ENCODE peak calls at places on chromosomes 4 and X, in eight cellular contexts. E, W, H, X, A, D, T and S are unnamed samples.

GRCh38 chr4:173528378-173529321 is 1.4 kb downstream of the HAND2 start:
- DNase-seq in D (peak; percentile 49), W (no peak), X (no peak), A (no peak), T (no peak), E (no peak), H (no peak), S (peak; percentile 80)

GRCh38 chr4:38489924-38490639 is 173.9 kb upstream of the KLF3 start:
- DNase-seq in D (no peak), H (no peak), T (peak; percentile 73), W (no peak), A (no peak), X (no peak), E (peak; percentile 37), S (peak; percentile 57)

GRCh38 chr4:188262464-188262863 is 123.2 kb downstream of the TRIML1 start:
- DNase-seq in D (no peak), T (no peak), H (no peak), E (no peak), W (no peak), A (no peak), X (no peak), S (no peak)

GRCh38 chr4:185395255-185395955 is at the start of gene LRP2BP:
- DNase-seq in T (peak; percentile 69), X (no peak), W (no peak), A (no peak), D (no peak), H (no peak), E (no peak), S (no peak)

GRCh38 chr4:152342293-152342692 is 193.6 kb downstream of the FBXW7 start:
- DNase-seq in T (no peak), W (no peak), X (no peak), E (no peak), D (no peak), A (no peak), H (no peak), S (no peak)

GRCh38 chrX:38799995-38800394 is 1.3 kb upstream of the MID1IP1 start:
- DNase-seq in W (no peak), T (no peak), A (no peak), H (no peak), X (no peak), E (peak; percentile 13), D (no peak), S (no peak)

GRCh38 chr4:3305610-3306371 is 13.0 kb downstream of the RGS12 start:
- DNase-seq in H (no peak), T (no peak), A (peak; percentile 78), E (no peak), D (peak; percentile 41), X (no peak), W (no peak), S (no peak)

GRCh38 chr4:106987314-106987713 is 48.8 kb downstream of the DKK2 start:
- DNase-seq in T (no peak), A (no peak), W (no peak), E (no peak), X (no peak), H (no peak), D (no peak), S (no peak)

GRCh38 chrX:71253253-71254091 is 468 bp downstream of the ZMYM3 start:
- DNase-seq in A (no peak), W (peak; percentile 12), X (peak; percentile 28), E (peak; percentile 60), D (peak; percentile 66), H (no peak), T (peak; percentile 35), S (peak; percentile 73)

GRCh38 chr4:106496066-106496465 is 127.5 kb upstream of the GIMD1 start:
- DNase-seq in A (no peak), E (no peak), T (no peak), W (no peak), D (no peak), H (no peak), X (no peak), S (no peak)

GRCh38 chr4:151356510-151356909 is 31.1 kb upstream of the SH3D19 start:
- DNase-seq in H (no peak), E (no peak), A (no peak), T (no peak), W (no peak), D (no peak), X (no peak), S (no peak)

GRCh38 chr4:81723927-81724587 is 252.3 kb upstream of the RASGEF1B start:
- DNase-seq in H (no peak), A (no peak), X (no peak), W (no peak), D (no peak), E (peak; percentile 38), T (peak; percentile 16), S (peak; percentile 42)

GRCh38 chr4:54495091-54495490 is 162.7 kb upstream of the KIT start:
- DNase-seq in A (no peak), E (no peak), T (no peak), X (no peak), W (no peak), H (no peak), D (no peak), S (no peak)

GRCh38 chr4:53514509-53514908 is 76.8 kb downstream of the LNX1 start:
- DNase-seq in E (no peak), X (no peak), D (no peak), T (no peak), A (no peak), W (no peak), H (no peak), S (no peak)

GRCh38 chr4:142293536-142293935 is 552.6 kb downstream of the INPP4B start:
- DNase-seq in D (no peak), T (no peak), X (no peak), W (no peak), E (no peak), A (no peak), H (no peak), S (no peak)

GRCh38 chrX:117982702-117983392 is 133.8 kb downstream of the KLHL13 start:
- DNase-seq in D (no peak), A (no peak), X (no peak), H (no peak), T (no peak), W (no peak), E (no peak), S (no peak)

GRCh38 chrX:67784712-67785111 is 240.9 kb downstream of the AR start:
- DNase-seq in T (no peak), W (no peak), X (no peak), A (no peak), H (no peak), E (no peak), D (no peak), S (no peak)

GRCh38 chr4:106584590-106584989 is 216.0 kb upstream of the GIMD1 start:
- DNase-seq in W (no peak), X (no peak), E (no peak), H (no peak), A (no peak), T (no peak), D (no peak), S (no peak)

GRCh38 chr4:45100936-45101818 is 374.8 kb upstream of the GNPDA2 start:
- DNase-seq in X (no peak), W (no peak), H (no peak), T (no peak), A (no peak), D (no peak), E (peak; percentile 8), S (no peak)

GRCh38 chrX:126658447-126658846 is 105.8 kb upstream of the DCAF12L1 start:
- DNase-seq in X (no peak), D (no peak), W (no peak), A (no peak), H (no peak), E (no peak), T (no peak), S (no peak)

GRCh38 chr4:83364312-83364711 is 29.7 kb upstream of the HPSE start:
- DNase-seq in D (no peak), H (no peak), T (no peak), X (no peak), A (no peak), W (no peak), E (no peak), S (no peak)

GRCh38 chr4:163651761-163652160 is 157.3 kb downstream of the TMA16 start:
- DNase-seq in T (no peak), W (no peak), D (no peak), H (no peak), X (no peak), E (no peak), A (no peak), S (no peak)

GRCh38 chr4:47474799-47475198 is 10.3 kb upstream of the ATP10D start:
- DNase-seq in W (no peak), H (no peak), D (no peak), A (no peak), E (no peak), X (no peak), T (no peak), S (no peak)

GRCh38 chr4:16582526-16582925 is 315.9 kb downstream of the LDB2 start:
- DNase-seq in H (no peak), W (no peak), X (no peak), A (no peak), T (peak; percentile 22), E (no peak), D (peak; percentile 21), S (no peak)

GRCh38 chr4:158538176-158538575 is 16.5 kb downstream of the RXFP1 start:
- DNase-seq in X (no peak), T (no peak), H (no peak), D (no peak), E (no peak), A (no peak), W (no peak), S (no peak)

GRCh38 chr4:177246636-177247584 is 62.8 kb upstream of the NEIL3 start:
- DNase-seq in X (no peak), A (no peak), E (no peak), W (no peak), H (no peak), D (no peak), T (no peak), S (no peak)

GRCh38 chr4:78372282-78372988 is 179.1 kb upstream of the ANXA3 start:
- DNase-seq in E (no peak), D (no peak), X (no peak), W (no peak), T (no peak), H (no peak), A (no peak), S (no peak)

GRCh38 chrX:36859231-36859630 is 148.9 kb upstream of the FAM47C start:
- DNase-seq in E (no peak), X (no peak), H (no peak), A (no peak), T (no peak), W (no peak), D (no peak), S (no peak)

GRCh38 chr4:146585761-146586333 is 52.8 kb upstream of the POU4F2 start:
- DNase-seq in H (no peak), T (no peak), E (peak; percentile 22), D (no peak), X (no peak), A (no peak), W (no peak), S (no peak)

GRCh38 chrX:67543818-67544217 is at the start of gene AR:
- DNase-seq in A (peak; percentile 39), T (no peak), E (peak; percentile 61), H (peak; percentile 0), X (no peak), D (no peak), W (no peak), S (peak; percentile 75)

GRCh38 chrX:135572436-135572835 is 52.0 kb downstream of the INTS6L start:
- DNase-seq in E (no peak), H (no peak), A (no peak), D (no peak), X (no peak), W (no peak), T (no peak), S (no peak)